ENCODE peak calls at places on chromosomes 11 and 22, in five cellular contexts. C, Z, F, S and I are unnamed samples.

GRCh38 chr11:64461081-64461480 is 102.1 kb downstream of the RPS6KA4 start:
- DNase-seq in Z (no peak), S (no peak), F (no peak), C (no peak), I (no peak)

GRCh38 chr22:29727248-29727551 is 7.4 kb downstream of the CABP7 start:
- DNase-seq in F (peak), S (peak), C (no peak), Z (no peak), I (peak)

GRCh38 chr11:125949271-125950177 is 3.7 kb downstream of the VSIG10L2 start:
- DNase-seq in F (no peak), Z (no peak), S (no peak), C (no peak), I (no peak)

GRCh38 chr11:3174387-3174786 is 9.3 kb upstream of the OSBPL5 start:
- DNase-seq in C (no peak), F (no peak), Z (no peak), S (no peak), I (no peak)

GRCh38 chr11:34302046-34302921 is 55.5 kb downstream of the ABTB2 start:
- DNase-seq in Z (no peak), F (peak), C (no peak), S (no peak), I (peak)

GRCh38 chr22:47143249-47143938 is 380.9 kb downstream of the TBC1D22A start:
- DNase-seq in F (no peak), Z (no peak), C (no peak), S (peak), I (no peak)

GRCh38 chr11:44701276-44701675 is 25.5 kb upstream of the TSPAN18 start:
- DNase-seq in Z (no peak), S (no peak), C (no peak), F (no peak), I (no peak)

GRCh38 chr11:12015486-12015885 is 7.1 kb upstream of the DKK3 start:
- DNase-seq in Z (no peak), C (no peak), F (no peak), S (no peak), I (no peak)

GRCh38 chr22:31933816-31934482 is 10.4 kb upstream of the YWHAH start:
- DNase-seq in S (no peak), C (no peak), F (no peak), Z (no peak), I (no peak)

GRCh38 chr22:19043111-19044085 is 78.8 kb downstream of the DGCR2 start:
- DNase-seq in F (no peak), C (no peak), Z (no peak), S (no peak), I (peak)

GRCh38 chr11:17673951-17674350 is 45.4 kb upstream of the MYOD1 start:
- DNase-seq in Z (no peak), S (no peak), F (peak), C (no peak), I (no peak)

GRCh38 chr11:84142411-84142810 is 856.2 kb upstream of the CCDC90B start:
- DNase-seq in F (no peak), C (no peak), S (no peak), Z (no peak), I (no peak)

GRCh38 chr11:86629070-86629706 is 43.2 kb downstream of the ME3 start:
- DNase-seq in Z (no peak), F (peak), C (no peak), S (no peak), I (no peak)

GRCh38 chr11:36360833-36361232 is 64.7 kb downstream of the PRR5L start:
- DNase-seq in F (peak), S (no peak), Z (no peak), C (no peak), I (peak)